ENCODE peak calls at places on chromosomes 11 and 22, in ten cellular contexts. J is activated naive CD8-positive, alpha-beta T cell treated with anti-CD3 and anti-CD28 coated beads for 36 hours; E is T-helper 22 cell; S is HCT116; G is AG04450; Q is activated CD8-positive, alpha-beta memory T cell treated with anti-CD3 and anti-CD28 coated beads, Interleukin-2, amount 50 U/mL, for 48 hours; H is transverse colon; B is mucosa of gallbladder; X is activated CD8-positive, alpha-beta T cell treated with anti-CD3 and anti-CD28 coated beads for 36 hours; L is activated naive CD4-positive, alpha-beta T cell treated with Interleukin-2 at 50 U/mL for 16 hours. V is an unnamed sample.

GRCh38 chr11:6260207-6260726 is 629 bp downstream of the CCKBR start:
- DNase-seq in S (no peak), E (no peak), H (no peak), G (no peak), Q (no peak), L (no peak), J (no peak), X (no peak), B (no peak), V (no peak)

GRCh38 chr11:114738954-114739353 is 60.6 kb downstream of the NXPE2 start:
- DNase-seq in B (peak; percentile 32), J (peak; percentile 18), X (peak; percentile 61), H (peak; percentile 68), G (peak; percentile 8), Q (peak; percentile 62), E (no peak), L (peak; percentile 24), S (peak; percentile 22), V (peak; percentile 51)

GRCh38 chr22:48627966-48628365 is 1199.7 kb downstream of the BRD1 start:
- DNase-seq in B (no peak), G (no peak), E (no peak), S (no peak), L (no peak), J (no peak), H (no peak), Q (no peak), X (no peak), V (no peak)

GRCh38 chr11:71488086-71488967 is 35.3 kb downstream of the NADSYN1 start:
- DNase-seq in X (no peak), Q (no peak), E (no peak), H (no peak), L (no peak), J (no peak), S (no peak), B (no peak), G (peak; percentile 32), V (no peak)

GRCh38 chr11:128058580-128059208 is 528.7 kb downstream of the ETS1 start:
- DNase-seq in H (no peak), E (no peak), X (no peak), Q (no peak), B (no peak), J (no peak), L (no peak), G (no peak), S (no peak), V (no peak)

GRCh38 chr11:86938900-86939880 is 16.0 kb downstream of the FZD4 start:
- DNase-seq in X (no peak), E (no peak), J (no peak), L (no peak), H (no peak), G (no peak), S (peak; percentile 37), Q (no peak), B (no peak), V (no peak)

GRCh38 chr11:124643042-124643604 is 20.5 kb downstream of the TBRG1 start:
- DNase-seq in L (no peak), E (no peak), H (no peak), Q (no peak), G (no peak), S (no peak), J (no peak), B (no peak), X (no peak), V (no peak)

GRCh38 chr11:17015639-17016125 is 1.5 kb upstream of the PLEKHA7 start:
- DNase-seq in L (no peak), E (no peak), X (no peak), Q (no peak), B (no peak), S (no peak), J (no peak), G (peak; percentile 8), H (peak; percentile 33), V (no peak)

GRCh38 chr11:45176996-45177395 is 30.6 kb downstream of the PRDM11 start:
- DNase-seq in L (no peak), E (no peak), B (no peak), J (no peak), X (no peak), S (no peak), Q (no peak), G (no peak), H (no peak), V (peak; percentile 40)

GRCh38 chr11:33696931-33697638 is 3.5 kb downstream of the C11orf91 start:
- DNase-seq in X (no peak), J (no peak), Q (no peak), H (no peak), L (no peak), S (no peak), E (no peak), G (no peak), B (no peak), V (no peak)

GRCh38 chr11:45930031-45930794 is 7.8 kb downstream of the LARGE2 start:
- DNase-seq in X (peak; percentile 52), J (peak; percentile 34), Q (peak; percentile 53), H (peak; percentile 78), G (no peak), S (no peak), B (peak; percentile 35), E (peak; percentile 25), L (no peak), V (peak; percentile 86)

GRCh38 chr11:73426184-73426845 is 50.1 kb downstream of the RELT start:
- DNase-seq in B (no peak), L (no peak), E (no peak), Q (no peak), X (no peak), S (no peak), H (no peak), J (no peak), G (no peak), V (no peak)

GRCh38 chr11:79498681-79499080 is 57.9 kb upstream of the TENM4 start:
- DNase-seq in J (no peak), L (no peak), H (no peak), G (no peak), S (no peak), E (no peak), Q (no peak), B (no peak), X (no peak), V (no peak)

GRCh38 chr11:12556788-12557384 is 117.3 kb upstream of the TEAD1 start:
- DNase-seq in H (peak; percentile 56), X (no peak), Q (no peak), S (peak; percentile 12), B (peak; percentile 76), E (no peak), L (no peak), J (no peak), G (peak; percentile 90), V (peak; percentile 80)

GRCh38 chr11:61510980-61511373 is 2.4 kb downstream of the LRRC10B start:
- DNase-seq in L (no peak), B (no peak), E (no peak), H (no peak), X (no peak), G (no peak), S (no peak), J (no peak), Q (no peak), V (no peak)

GRCh38 chr11:64220798-64221197 is 5.2 kb downstream of the TRPT1 start:
- DNase-seq in J (no peak), Q (no peak), X (no peak), B (no peak), G (no peak), H (no peak), S (no peak), E (no peak), L (no peak), V (no peak)

GRCh38 chr11:57798905-57799559 is 37.4 kb downstream of the CTNND1 start:
- DNase-seq in E (no peak), L (peak; percentile 2), Q (no peak), H (peak; percentile 85), S (peak; percentile 94), X (no peak), B (peak; percentile 92), J (no peak), G (no peak), V (peak; percentile 86)

GRCh38 chr11:13091373-13091772 is 82.3 kb downstream of the RASSF10 start:
- DNase-seq in B (no peak), L (no peak), Q (no peak), H (no peak), J (no peak), S (no peak), X (no peak), E (no peak), G (no peak), V (no peak)

GRCh38 chr11:107882095-107882820 is 23.7 kb upstream of the SLC35F2 start:
- DNase-seq in H (no peak), Q (no peak), E (no peak), L (no peak), S (no peak), X (no peak), J (no peak), B (no peak), G (no peak), V (no peak)

GRCh38 chr11:34609850-34610249 is 11.0 kb upstream of the EHF start:
- DNase-seq in G (no peak), L (no peak), X (no peak), S (no peak), J (no peak), B (no peak), Q (no peak), E (no peak), H (no peak), V (no peak)

GRCh38 chr11:85787809-85788805 is 22.8 kb downstream of the SYTL2 start:
- DNase-seq in B (no peak), X (no peak), J (no peak), E (no peak), H (peak; percentile 54), S (no peak), Q (no peak), G (no peak), L (no peak), V (no peak)

GRCh38 chr11:36394056-36394455 is 98.0 kb downstream of the PRR5L start:
- DNase-seq in X (peak; percentile 44), E (no peak), S (no peak), G (no peak), H (no peak), B (no peak), Q (no peak), J (no peak), L (no peak), V (no peak)

GRCh38 chr11:11731311-11732083 is 109.7 kb upstream of the GALNT18 start:
- DNase-seq in G (peak; percentile 6), L (no peak), H (no peak), E (no peak), S (peak; percentile 68), X (no peak), J (no peak), B (no peak), Q (no peak), V (no peak)

GRCh38 chr11:83724704-83725114 is 438.5 kb upstream of the CCDC90B start:
- DNase-seq in G (no peak), S (no peak), Q (no peak), J (no peak), X (no peak), B (peak; percentile 41), L (no peak), E (no peak), H (no peak), V (peak; percentile 78)

GRCh38 chr11:10030122-10030490 is 263.9 kb downstream of the SBF2 start:
- DNase-seq in X (no peak), S (no peak), H (no peak), L (no peak), B (no peak), Q (no peak), E (no peak), J (no peak), G (no peak), V (no peak)

GRCh38 chr22:22881116-22882032 is 6.2 kb upstream of the IGLL5 start:
- DNase-seq in G (no peak), S (no peak), X (no peak), E (no peak), B (no peak), L (no peak), J (no peak), H (no peak), Q (no peak), V (no peak)

GRCh38 chr11:80028998-80029397 is 588.2 kb upstream of the TENM4 start:
- DNase-seq in Q (no peak), H (no peak), S (no peak), B (no peak), L (no peak), J (no peak), E (no peak), X (no peak), G (no peak), V (no peak)

GRCh38 chr22:16917144-16918003 is 90.6 kb downstream of the GAB4 start:
- DNase-seq in E (no peak), H (peak; percentile 47), X (peak; percentile 83), B (peak; percentile 42), J (peak; percentile 50), L (peak; percentile 56), S (peak; percentile 65), Q (peak; percentile 82), G (no peak), V (peak; percentile 75)

V was measured in stomach.